ENCODE peak calls at places on chromosomes 5 and 9, in five cellular contexts. C is A549, E is brain microvascular endothelial cell, P is choroid plexus epithelial cell, U is AG04449. S is an unnamed sample.

GRCh38 chr5:38443390-38443789 is 113.1 kb downstream of the LIFR start:
- DNase-seq in C (no peak), E (no peak), U (no peak), P (no peak), S (no peak)

GRCh38 chr9:89078860-89079259 is 87.6 kb downstream of the S1PR3 start:
- DNase-seq in C (no peak), P (peak), U (no peak), E (peak), S (peak)

GRCh38 chr5:44329716-44330115 is 59.5 kb downstream of the FGF10 start:
- DNase-seq in U (no peak), P (no peak), C (no peak), E (no peak), S (no peak)

GRCh38 chr5:142063878-142064331 is 44.7 kb upstream of the NDFIP1 start:
- DNase-seq in E (peak), P (peak), C (no peak), U (no peak), S (peak)

GRCh38 chr9:104743377-104743985 is 4.0 kb upstream of the NIPSNAP3A start:
- DNase-seq in U (peak), P (peak), E (peak), C (peak), S (peak)

GRCh38 chr9:27349681-27350080 is 52.7 kb upstream of the EQTN start:
- DNase-seq in U (no peak), C (no peak), E (no peak), P (no peak), S (no peak)

GRCh38 chr9:135083241-135083810 is 4.1 kb upstream of the OLFM1 start:
- DNase-seq in C (no peak), E (no peak), P (no peak), U (no peak), S (no peak)

GRCh38 chr9:14467675-14468374 is 153.9 kb upstream of the NFIB start:
- DNase-seq in P (no peak), E (no peak), C (no peak), U (no peak), S (no peak)

GRCh38 chr5:144684899-144685298 is 514.2 kb downstream of the KCTD16 start:
- DNase-seq in P (no peak), C (no peak), E (no peak), U (no peak), S (no peak)

GRCh38 chr5:83133797-83134196 is 56.5 kb downstream of the XRCC4 start:
- DNase-seq in U (no peak), E (no peak), C (no peak), P (no peak), S (no peak)

GRCh38 chr9:13367784-13368183 is 88.3 kb upstream of the MPDZ start:
- DNase-seq in P (no peak), U (no peak), C (no peak), E (no peak), S (no peak)

GRCh38 chr5:179209359-179210150 is 135.7 kb downstream of the ADAMTS2 start:
- DNase-seq in E (peak), C (no peak), P (peak), U (peak), S (peak)

GRCh38 chr5:137381546-137381945 is 117.6 kb downstream of the SPOCK1 start:
- DNase-seq in P (no peak), E (no peak), U (no peak), C (no peak), S (no peak)

GRCh38 chr5:82387819-82388166 is 109.6 kb upstream of the RPS23 start:
- DNase-seq in E (no peak), C (no peak), U (no peak), P (no peak), S (no peak)

GRCh38 chr5:180441577-180441976 is 52.6 kb upstream of the CNOT6 start:
- DNase-seq in U (no peak), E (no peak), C (peak), P (peak), S (no peak)

GRCh38 chr5:39217365-39218281 is 1.7 kb downstream of the FYB1 start:
- DNase-seq in E (peak), C (peak), U (no peak), P (peak), S (peak)

GRCh38 chr5:58069846-58070245 is 390.0 kb downstream of the PLK2 start:
- DNase-seq in C (no peak), P (no peak), U (no peak), E (no peak), S (no peak)

GRCh38 chr5:68330564-68330963 is 115.0 kb downstream of the PIK3R1 start:
- DNase-seq in U (no peak), E (no peak), C (no peak), P (peak), S (peak)

DNA sequence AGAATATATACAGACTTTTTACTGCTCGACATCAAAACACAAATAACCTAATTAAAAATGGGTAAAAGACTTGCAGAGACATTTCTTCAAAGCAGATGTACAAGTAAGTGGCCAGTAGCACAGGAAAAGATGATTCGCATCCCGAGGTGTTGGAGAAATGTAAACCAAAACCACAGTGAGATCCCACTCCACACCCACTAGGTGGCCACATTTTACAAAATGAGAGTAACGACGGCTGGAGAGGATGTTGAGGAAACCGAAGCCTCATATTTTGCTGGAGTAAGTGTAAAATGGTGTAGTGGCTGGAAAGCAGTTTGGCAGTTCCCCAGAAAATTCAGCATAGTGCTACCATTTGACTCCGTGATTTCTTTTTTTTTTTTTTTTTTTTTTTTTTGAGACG is 21.3 kb upstream of the GBGT1 start:
- DNase-seq in C (peak), E (peak), U (peak), P (peak), S (peak)
- TF ChIP-seq CTCF in C (peak), E (peak), U (peak), P (peak), S (peak)

GRCh38 chr9:83574482-83574881 is 36.3 kb upstream of the FRMD3 start:
- DNase-seq in E (no peak), P (no peak), C (no peak), U (no peak), S (no peak)

GRCh38 chr9:83569326-83569725 is 31.1 kb upstream of the FRMD3 start:
- DNase-seq in C (no peak), E (no peak), U (no peak), P (no peak), S (no peak)

GRCh38 chr9:83572524-83572923 is 34.3 kb upstream of the FRMD3 start:
- DNase-seq in P (peak), U (peak), C (no peak), E (peak), S (peak)

GRCh38 chr9:83570359-83570758 is 32.2 kb upstream of the FRMD3 start:
- DNase-seq in C (no peak), E (no peak), U (peak), P (peak), S (peak)
- H3K4me3 ChIP-seq in C (no peak), E (no peak), U (no peak), P (no peak), S (no peak)

DNA sequence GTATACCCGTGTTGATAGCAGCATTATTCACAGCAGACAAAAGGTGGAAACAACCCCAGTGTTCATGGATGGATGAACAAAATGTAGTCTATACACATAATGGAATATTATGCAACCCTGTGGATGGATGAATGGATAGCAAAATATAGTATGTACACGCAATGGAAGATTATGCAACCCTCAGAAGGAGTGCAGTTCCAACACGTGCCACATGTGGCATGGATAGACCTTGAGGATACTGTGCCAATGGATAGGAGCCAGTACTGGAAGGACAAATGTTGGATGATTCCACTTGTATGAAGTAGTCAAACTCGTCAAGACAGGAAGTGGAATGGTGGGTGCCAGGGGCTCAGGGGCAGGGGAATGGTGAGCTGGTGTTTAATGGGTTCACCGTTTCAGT is 44.9 kb downstream of the PLEKHG4B start:
- DNase-seq in C (no peak), U (no peak), E (no peak), P (no peak), S (no peak)
- TF ChIP-seq CTCF in C (no peak), U (no peak), E (peak), P (no peak), S (no peak)

GRCh38 chr5:113487779-113488644 is at the start of gene MCC:
- DNase-seq in C (peak), U (peak), P (peak), E (peak), S (peak)
- H3K4me3 ChIP-seq in C (peak), U (peak), P (peak), E (peak), S (peak)

GRCh38 chr9:34253460-34253837 is 74.6 kb downstream of the UBAP1 start:
- DNase-seq in E (peak), C (no peak), P (peak), U (no peak), S (peak)
- TF ChIP-seq CTCF in E (peak), C (no peak), P (peak), U (peak), S (peak)

DNA sequence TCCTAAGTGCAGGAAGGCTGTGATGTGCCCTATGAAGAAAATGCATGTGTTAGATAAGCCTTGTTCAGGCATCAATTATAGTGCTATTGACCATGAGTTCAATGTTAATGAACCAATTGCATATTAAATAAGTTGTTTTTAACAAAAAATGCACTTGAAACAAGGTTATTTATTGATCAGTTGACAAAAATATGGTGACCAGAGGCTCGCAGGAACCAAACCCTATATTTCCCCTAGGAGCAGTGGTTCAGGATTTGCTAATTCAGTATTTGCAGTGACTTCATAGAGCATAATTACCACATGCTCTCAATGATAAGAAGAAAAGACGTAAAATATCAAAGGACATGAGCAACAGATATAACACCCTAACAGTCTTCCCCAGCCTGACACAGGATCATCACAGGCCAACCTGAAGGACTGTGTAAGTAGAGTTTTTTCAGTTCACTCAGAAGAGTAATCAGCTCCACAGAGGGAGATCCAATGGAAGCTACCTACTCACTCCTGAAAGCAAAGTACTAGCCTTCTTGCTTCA is 92.3 kb downstream of the SEMA5A start:
- DNase-seq in E (no peak), C (no peak), U (no peak), P (no peak), S (no peak)
- H3K4me3 ChIP-seq in E (no peak), C (no peak), U (no peak), P (no peak), S (no peak)

GRCh38 chr5:54637654-54638053 is 120.1 kb downstream of the SNX18 start:
- DNase-seq in P (peak), E (peak), U (no peak), C (no peak), S (no peak)
- TF ChIP-seq CTCF in P (no peak), E (no peak), U (no peak), C (no peak), S (no peak)

GRCh38 chr9:129549139-129549538 is 71.8 kb downstream of the C9orf50 start:
- DNase-seq in U (no peak), E (no peak), P (no peak), C (no peak), S (no peak)
- H3K4me3 ChIP-seq in U (no peak), E (no peak), P (no peak), C (peak), S (peak)

DNA sequence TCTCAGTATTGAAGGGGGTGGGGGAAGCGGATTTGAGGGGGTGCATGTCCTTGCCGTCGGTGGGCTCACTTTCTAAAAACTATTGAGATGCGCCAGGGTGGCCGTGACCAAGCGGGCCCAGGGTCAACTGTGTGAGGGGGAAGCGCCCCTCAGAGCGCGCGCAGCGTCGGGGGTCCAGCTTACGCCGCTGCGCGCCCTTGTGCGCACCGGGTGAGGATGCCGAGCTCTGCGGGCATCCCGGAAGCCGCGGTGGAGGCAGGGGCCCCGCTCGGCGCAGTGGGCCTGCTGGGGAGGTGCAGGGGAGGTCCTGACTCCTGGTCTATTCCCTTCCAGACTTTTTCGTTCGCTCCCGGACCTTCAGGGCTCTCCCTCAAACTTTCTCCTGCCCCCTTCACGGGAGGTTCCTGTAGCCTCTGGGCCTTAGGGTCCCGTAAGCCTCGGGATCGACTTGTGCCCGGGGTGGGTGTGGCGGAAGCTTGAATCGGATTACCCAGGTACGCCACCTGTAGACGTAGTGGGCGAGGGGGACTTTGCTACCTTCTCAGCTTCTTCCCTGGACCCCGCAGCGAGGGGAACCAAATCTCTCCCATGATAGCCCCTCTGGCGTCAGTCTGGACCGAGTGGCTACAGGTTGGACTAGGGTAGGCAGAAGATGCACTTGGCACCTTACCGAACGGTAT is 2.5 kb upstream of the PRDM6 start:
- DNase-seq in P (no peak), U (no peak), E (no peak), C (no peak), S (no peak)
- TF ChIP-seq CTCF in P (no peak), U (no peak), E (no peak), C (no peak), S (no peak)

S was measured in foreskin fibroblast.